ENCODE peak calls at places on chromosome 12, in four cellular contexts. D is fibroblast of villous mesenchyme, C is NB4, M is esophagus squamous epithelium. V is an unnamed sample.

GRCh38 chr12:114272071-114272470 is 133.9 kb downstream of the TBX5 start:
- DNase-seq in D (no peak), C (no peak), M (no peak), V (no peak)

GRCh38 chr12:131355688-131356245 is 355.1 kb upstream of the SFSWAP start:
- DNase-seq in M (no peak), C (no peak), D (no peak), V (no peak)

GRCh38 chr12:18446245-18446644 is 184.9 kb downstream of the PIK3C2G start:
- DNase-seq in C (no peak), D (no peak), M (no peak), V (no peak)

GRCh38 chr12:66241061-66242043 is 52.3 kb downstream of the IRAK3 start:
- DNase-seq in C (peak), D (peak), M (no peak), V (peak)

GRCh38 chr12:65567820-65568219 is 256.5 kb upstream of the HMGA2 start:
- DNase-seq in D (peak), M (no peak), C (no peak), V (no peak)

GRCh38 chr12:27474344-27474743 is 27.8 kb downstream of the SMCO2 start:
- DNase-seq in D (peak), M (no peak), C (no peak), V (peak)

GRCh38 chr12:109461049-109461845 is 15.9 kb downstream of the KCTD10 start:
- DNase-seq in D (peak), C (peak), M (no peak), V (peak)

GRCh38 chr12:113361574-113362370 is 3.4 kb downstream of the PLBD2 start:
- DNase-seq in C (no peak), M (no peak), D (peak), V (no peak)

GRCh38 chr12:48285751-48286650 is 64.7 kb downstream of the ZNF641 start:
- DNase-seq in M (no peak), D (no peak), C (no peak), V (no peak)

GRCh38 chr12:3107071-3107583 is 29.9 kb downstream of the TSPAN9 start:
- DNase-seq in M (no peak), C (no peak), D (peak), V (peak)

GRCh38 chr12:116495260-116495659 is 63.9 kb upstream of the MAP1LC3B2 start:
- DNase-seq in D (peak), C (no peak), M (no peak), V (peak)

GRCh38 chr12:64320611-64321010 is 69.9 kb downstream of the C12orf56 start:
- DNase-seq in M (no peak), C (no peak), D (no peak), V (no peak)
- H3K4me3 ChIP-seq in M (no peak), C (no peak), D (no peak), V (no peak)

GRCh38 chr12:125065021-125065752 is at the start of gene AACS:
- DNase-seq in M (no peak), D (peak), C (peak), V (peak)

GRCh38 chr12:125061229-125061628 is 4.0 kb upstream of the AACS start:
- DNase-seq in D (no peak), C (no peak), M (no peak), V (no peak)

GRCh38 chr12:125068391-125068790 is 3.2 kb downstream of the AACS start:
- DNase-seq in M (no peak), C (no peak), D (no peak), V (no peak)

GRCh38 chr12:125065753-125066570 is 727 bp downstream of the AACS start:
- DNase-seq in D (no peak), C (no peak), M (no peak), V (no peak)

DNA sequence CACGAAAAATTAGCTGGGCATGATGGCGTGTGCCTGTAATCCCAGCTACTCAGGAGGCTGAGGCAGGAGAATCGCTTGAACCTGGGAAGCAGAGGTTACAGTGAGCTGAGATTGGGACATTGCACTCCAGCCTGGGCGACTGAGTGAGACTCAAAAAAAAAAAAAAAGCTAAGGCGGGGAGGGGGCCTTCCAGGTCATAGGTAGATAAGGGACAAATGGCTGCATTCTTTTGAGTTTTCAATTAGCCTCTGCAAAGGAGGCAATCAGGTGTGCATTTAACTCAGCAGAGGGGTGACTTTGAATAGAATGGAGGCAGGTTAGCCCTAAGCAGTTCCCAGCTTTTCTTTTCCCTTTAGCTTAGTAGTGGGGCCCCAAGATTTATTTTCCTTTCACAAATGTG is 743 bp upstream of the AACS start:
- DNase-seq in C (no peak), M (no peak), D (no peak), V (no peak)
- H3K4me3 ChIP-seq in C (peak), M (peak), D (peak), V (no peak)

GRCh38 chr12:125183187-125184067 is 118.2 kb downstream of the AACS start:
- DNase-seq in C (peak), M (peak), D (peak), V (peak)

GRCh38 chr12:125185740-125186470 is 120.7 kb downstream of the AACS start:
- DNase-seq in C (peak), D (peak), M (no peak), V (peak)

GRCh38 chr12:125186471-125187147 is 121.4 kb downstream of the AACS start:
- DNase-seq in C (no peak), M (no peak), D (peak), V (no peak)

GRCh38 chr12:125185311-125185739 is 120.1 kb downstream of the AACS start:
- DNase-seq in M (no peak), C (no peak), D (peak), V (no peak)

GRCh38 chr12:125184213-125184952 is 119.1 kb downstream of the AACS start:
- DNase-seq in M (no peak), C (no peak), D (no peak), V (no peak)
- H3K4me3 ChIP-seq in M (no peak), C (no peak), D (no peak), V (no peak)

GRCh38 chr12:89225401-89225800 is 126.9 kb downstream of the DUSP6 start:
- DNase-seq in M (no peak), D (no peak), C (peak), V (peak)
- H3K4me3 ChIP-seq in M (no peak), D (no peak), C (no peak), V (no peak)

GRCh38 chr12:14239935-14240872 is 125.3 kb upstream of the ATF7IP start:
- DNase-seq in D (no peak), M (no peak), C (peak), V (no peak)
- H3K4me3 ChIP-seq in D (no peak), M (peak), C (no peak), V (no peak)

DNA sequence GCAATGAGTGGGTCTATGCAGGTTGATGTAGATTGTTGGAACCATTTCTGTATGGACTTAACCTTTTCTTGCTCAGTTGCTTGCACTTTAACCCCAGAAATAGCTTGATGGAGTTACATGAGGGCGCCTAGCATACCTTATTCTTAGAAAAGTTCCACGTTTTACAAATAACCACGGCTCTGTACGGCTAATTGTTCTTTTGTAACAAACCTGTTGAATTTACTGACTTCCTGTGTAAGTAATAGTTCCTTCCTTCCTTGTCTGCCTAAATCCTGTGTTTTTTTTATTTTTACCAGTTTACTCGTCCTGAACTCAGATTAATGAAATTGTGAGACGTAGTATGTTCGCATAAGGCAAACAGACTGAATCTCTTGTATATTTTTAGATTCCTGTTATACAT is 106.2 kb downstream of the FGD4 start:
- DNase-seq in C (no peak), M (no peak), D (no peak), V (no peak)
- H3K4me3 ChIP-seq in C (peak), M (no peak), D (no peak), V (no peak)

DNA sequence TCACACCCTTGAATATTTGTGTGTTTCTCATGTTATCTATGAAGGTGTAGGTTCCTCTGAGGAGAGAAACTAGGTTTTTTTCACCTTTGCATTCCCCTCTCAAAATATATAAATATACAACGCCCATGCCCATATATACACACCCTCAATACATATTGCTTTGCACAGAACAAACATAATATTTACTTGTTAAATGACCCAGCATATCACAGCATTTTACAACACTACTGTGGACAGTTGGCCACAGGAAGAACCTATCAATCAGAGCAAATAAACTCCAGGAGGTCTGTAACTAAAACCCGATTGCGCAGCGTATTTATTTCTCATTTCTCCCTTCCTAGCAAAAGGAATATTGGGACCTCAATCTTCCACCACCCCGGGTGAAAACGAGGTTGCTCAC is 196.0 kb downstream of the SLC5A8 start:
- DNase-seq in M (no peak), D (no peak), C (no peak), V (no peak)
- H3K4me3 ChIP-seq in M (no peak), D (no peak), C (no peak), V (no peak)

V was measured in astrocyte of the spinal cord.